ENCODE peak calls at places on chromosomes 7 and 10, in six cellular contexts. One of them, this sample, is unnamed.
A peak's percentile ranks its signal among the peaks of the same experiment; 100 is the strongest.

GRCh38 chr10:67612577-67613537 is 83.1 kb downstream of the CTNNA3 start:
- DNase-seq in MV-4-11: no peak
- DNase-seq in stimulated activated CD4-positive, alpha-beta T cell treated with anti-CD3 and anti-CD28 coated beads, Interleukin-1b, Interleukin-23, amount 100 ng/mL, for 24 hours: peak; percentile 34
- DNase-seq in activated T-cell treated with anti-CD3 and anti-CD28 coated beads, Interleukin-2, amount 50 U/mL, for 72 hours: peak; percentile 72
- DNase-seq in GM12865: peak; percentile 80
- DNase-seq in effector memory CD8-positive, alpha-beta T cell: peak; percentile 45
- DNase-seq in this sample: no peak

GRCh38 chr10:53387546-53387945 is 615.0 kb upstream of the MBL2 start:
- DNase-seq in MV-4-11: no peak
- DNase-seq in stimulated activated CD4-positive, alpha-beta T cell treated with anti-CD3 and anti-CD28 coated beads, Interleukin-1b, Interleukin-23, amount 100 ng/mL, for 24 hours: no peak
- DNase-seq in activated T-cell treated with anti-CD3 and anti-CD28 coated beads, Interleukin-2, amount 50 U/mL, for 72 hours: no peak
- DNase-seq in GM12865: no peak
- DNase-seq in effector memory CD8-positive, alpha-beta T cell: no peak
- DNase-seq in this sample: no peak

GRCh38 chr7:50793115-50793946 is 10.6 kb upstream of the GRB10 start:
- DNase-seq in MV-4-11: no peak
- DNase-seq in stimulated activated CD4-positive, alpha-beta T cell treated with anti-CD3 and anti-CD28 coated beads, Interleukin-1b, Interleukin-23, amount 100 ng/mL, for 24 hours: no peak
- DNase-seq in activated T-cell treated with anti-CD3 and anti-CD28 coated beads, Interleukin-2, amount 50 U/mL, for 72 hours: peak; percentile 36
- DNase-seq in GM12865: no peak
- DNase-seq in effector memory CD8-positive, alpha-beta T cell: no peak
- DNase-seq in this sample: peak; percentile 84

GRCh38 chr7:74141705-74142104 is 32.5 kb upstream of the EIF4H start:
- DNase-seq in MV-4-11: no peak
- DNase-seq in stimulated activated CD4-positive, alpha-beta T cell treated with anti-CD3 and anti-CD28 coated beads, Interleukin-1b, Interleukin-23, amount 100 ng/mL, for 24 hours: no peak
- DNase-seq in activated T-cell treated with anti-CD3 and anti-CD28 coated beads, Interleukin-2, amount 50 U/mL, for 72 hours: no peak
- DNase-seq in GM12865: peak; percentile 11
- DNase-seq in effector memory CD8-positive, alpha-beta T cell: no peak
- DNase-seq in this sample: no peak

GRCh38 chr10:110317866-110318850 is 13.4 kb upstream of the SMNDC1 start:
- DNase-seq in MV-4-11: no peak
- DNase-seq in stimulated activated CD4-positive, alpha-beta T cell treated with anti-CD3 and anti-CD28 coated beads, Interleukin-1b, Interleukin-23, amount 100 ng/mL, for 24 hours: no peak
- DNase-seq in activated T-cell treated with anti-CD3 and anti-CD28 coated beads, Interleukin-2, amount 50 U/mL, for 72 hours: peak; percentile 21
- DNase-seq in GM12865: peak; percentile 38
- DNase-seq in effector memory CD8-positive, alpha-beta T cell: no peak
- DNase-seq in this sample: no peak

GRCh38 chr10:3755440-3756359 is 29.3 kb downstream of the KLF6 start:
- DNase-seq in MV-4-11: no peak
- DNase-seq in stimulated activated CD4-positive, alpha-beta T cell treated with anti-CD3 and anti-CD28 coated beads, Interleukin-1b, Interleukin-23, amount 100 ng/mL, for 24 hours: no peak
- DNase-seq in activated T-cell treated with anti-CD3 and anti-CD28 coated beads, Interleukin-2, amount 50 U/mL, for 72 hours: no peak
- DNase-seq in GM12865: no peak
- DNase-seq in effector memory CD8-positive, alpha-beta T cell: no peak
- DNase-seq in this sample: peak; percentile 57

GRCh38 chr10:101803511-101803910 is 14.7 kb downstream of the OGA start:
- DNase-seq in MV-4-11: no peak
- DNase-seq in stimulated activated CD4-positive, alpha-beta T cell treated with anti-CD3 and anti-CD28 coated beads, Interleukin-1b, Interleukin-23, amount 100 ng/mL, for 24 hours: no peak
- DNase-seq in activated T-cell treated with anti-CD3 and anti-CD28 coated beads, Interleukin-2, amount 50 U/mL, for 72 hours: no peak
- DNase-seq in GM12865: no peak
- DNase-seq in effector memory CD8-positive, alpha-beta T cell: no peak
- DNase-seq in this sample: no peak

GRCh38 chr7:30308392-30308791 is 24.0 kb downstream of the ZNRF2 start:
- DNase-seq in MV-4-11: no peak
- DNase-seq in stimulated activated CD4-positive, alpha-beta T cell treated with anti-CD3 and anti-CD28 coated beads, Interleukin-1b, Interleukin-23, amount 100 ng/mL, for 24 hours: no peak
- DNase-seq in activated T-cell treated with anti-CD3 and anti-CD28 coated beads, Interleukin-2, amount 50 U/mL, for 72 hours: no peak
- DNase-seq in GM12865: peak; percentile 26
- DNase-seq in effector memory CD8-positive, alpha-beta T cell: no peak
- DNase-seq in this sample: no peak

GRCh38 chr7:73885975-73886798 is 25.2 kb downstream of the TMEM270 start:
- DNase-seq in MV-4-11: peak; percentile 16
- DNase-seq in stimulated activated CD4-positive, alpha-beta T cell treated with anti-CD3 and anti-CD28 coated beads, Interleukin-1b, Interleukin-23, amount 100 ng/mL, for 24 hours: no peak
- DNase-seq in activated T-cell treated with anti-CD3 and anti-CD28 coated beads, Interleukin-2, amount 50 U/mL, for 72 hours: no peak
- DNase-seq in GM12865: no peak
- DNase-seq in effector memory CD8-positive, alpha-beta T cell: no peak
- DNase-seq in this sample: peak; percentile 78

GRCh38 chr10:114683593-114683992 is 25.5 kb upstream of the ABLIM1 start:
- DNase-seq in MV-4-11: no peak
- DNase-seq in stimulated activated CD4-positive, alpha-beta T cell treated with anti-CD3 and anti-CD28 coated beads, Interleukin-1b, Interleukin-23, amount 100 ng/mL, for 24 hours: no peak
- DNase-seq in activated T-cell treated with anti-CD3 and anti-CD28 coated beads, Interleukin-2, amount 50 U/mL, for 72 hours: no peak
- DNase-seq in GM12865: no peak
- DNase-seq in effector memory CD8-positive, alpha-beta T cell: no peak
- DNase-seq in this sample: no peak

GRCh38 chr7:23955600-23956149 is 245.7 kb downstream of the STK31 start:
- DNase-seq in MV-4-11: no peak
- DNase-seq in stimulated activated CD4-positive, alpha-beta T cell treated with anti-CD3 and anti-CD28 coated beads, Interleukin-1b, Interleukin-23, amount 100 ng/mL, for 24 hours: no peak
- DNase-seq in activated T-cell treated with anti-CD3 and anti-CD28 coated beads, Interleukin-2, amount 50 U/mL, for 72 hours: no peak
- DNase-seq in GM12865: no peak
- DNase-seq in effector memory CD8-positive, alpha-beta T cell: no peak
- DNase-seq in this sample: no peak

GRCh38 chr7:55277916-55278315 is 87.2 kb upstream of the LANCL2 start:
- DNase-seq in MV-4-11: no peak
- DNase-seq in stimulated activated CD4-positive, alpha-beta T cell treated with anti-CD3 and anti-CD28 coated beads, Interleukin-1b, Interleukin-23, amount 100 ng/mL, for 24 hours: no peak
- DNase-seq in activated T-cell treated with anti-CD3 and anti-CD28 coated beads, Interleukin-2, amount 50 U/mL, for 72 hours: no peak
- DNase-seq in GM12865: no peak
- DNase-seq in effector memory CD8-positive, alpha-beta T cell: no peak
- DNase-seq in this sample: no peak

GRCh38 chr7:74043523-74043951 is 15.6 kb downstream of the ELN start:
- DNase-seq in MV-4-11: no peak
- DNase-seq in stimulated activated CD4-positive, alpha-beta T cell treated with anti-CD3 and anti-CD28 coated beads, Interleukin-1b, Interleukin-23, amount 100 ng/mL, for 24 hours: no peak
- DNase-seq in activated T-cell treated with anti-CD3 and anti-CD28 coated beads, Interleukin-2, amount 50 U/mL, for 72 hours: no peak
- DNase-seq in GM12865: no peak
- DNase-seq in effector memory CD8-positive, alpha-beta T cell: no peak
- DNase-seq in this sample: peak; percentile 58

GRCh38 chr7:65251851-65252620 is 121.6 kb upstream of the ZNF92 start:
- DNase-seq in MV-4-11: no peak
- DNase-seq in stimulated activated CD4-positive, alpha-beta T cell treated with anti-CD3 and anti-CD28 coated beads, Interleukin-1b, Interleukin-23, amount 100 ng/mL, for 24 hours: no peak
- DNase-seq in activated T-cell treated with anti-CD3 and anti-CD28 coated beads, Interleukin-2, amount 50 U/mL, for 72 hours: peak; percentile 25
- DNase-seq in GM12865: peak; percentile 64
- DNase-seq in effector memory CD8-positive, alpha-beta T cell: no peak
- DNase-seq in this sample: peak; percentile 55

GRCh38 chr10:92123031-92123450 is 167.8 kb downstream of the CPEB3 start:
- DNase-seq in MV-4-11: no peak
- DNase-seq in stimulated activated CD4-positive, alpha-beta T cell treated with anti-CD3 and anti-CD28 coated beads, Interleukin-1b, Interleukin-23, amount 100 ng/mL, for 24 hours: no peak
- DNase-seq in activated T-cell treated with anti-CD3 and anti-CD28 coated beads, Interleukin-2, amount 50 U/mL, for 72 hours: no peak
- DNase-seq in GM12865: no peak
- DNase-seq in effector memory CD8-positive, alpha-beta T cell: no peak
- DNase-seq in this sample: no peak

GRCh38 chr10:76433161-76434005 is 1002.0 kb downstream of the LRMDA start:
- DNase-seq in MV-4-11: no peak
- DNase-seq in stimulated activated CD4-positive, alpha-beta T cell treated with anti-CD3 and anti-CD28 coated beads, Interleukin-1b, Interleukin-23, amount 100 ng/mL, for 24 hours: no peak
- DNase-seq in activated T-cell treated with anti-CD3 and anti-CD28 coated beads, Interleukin-2, amount 50 U/mL, for 72 hours: no peak
- DNase-seq in GM12865: no peak
- DNase-seq in effector memory CD8-positive, alpha-beta T cell: no peak
- DNase-seq in this sample: no peak

GRCh38 chr10:69051303-69051702 is 36.6 kb upstream of the SRGN start:
- DNase-seq in MV-4-11: peak; percentile 94
- DNase-seq in stimulated activated CD4-positive, alpha-beta T cell treated with anti-CD3 and anti-CD28 coated beads, Interleukin-1b, Interleukin-23, amount 100 ng/mL, for 24 hours: no peak
- DNase-seq in activated T-cell treated with anti-CD3 and anti-CD28 coated beads, Interleukin-2, amount 50 U/mL, for 72 hours: peak; percentile 62
- DNase-seq in GM12865: peak; percentile 85
- DNase-seq in effector memory CD8-positive, alpha-beta T cell: no peak
- DNase-seq in this sample: no peak

GRCh38 chr10:119863951-119864565 is 8.6 kb downstream of the MCMBP start:
- DNase-seq in MV-4-11: peak; percentile 56
- DNase-seq in stimulated activated CD4-positive, alpha-beta T cell treated with anti-CD3 and anti-CD28 coated beads, Interleukin-1b, Interleukin-23, amount 100 ng/mL, for 24 hours: no peak
- DNase-seq in activated T-cell treated with anti-CD3 and anti-CD28 coated beads, Interleukin-2, amount 50 U/mL, for 72 hours: no peak
- DNase-seq in GM12865: peak; percentile 37
- DNase-seq in effector memory CD8-positive, alpha-beta T cell: no peak
- DNase-seq in this sample: no peak

GRCh38 chr10:43202657-43203490 is 64.0 kb downstream of the RASGEF1A start:
- DNase-seq in MV-4-11: no peak
- DNase-seq in stimulated activated CD4-positive, alpha-beta T cell treated with anti-CD3 and anti-CD28 coated beads, Interleukin-1b, Interleukin-23, amount 100 ng/mL, for 24 hours: no peak
- DNase-seq in activated T-cell treated with anti-CD3 and anti-CD28 coated beads, Interleukin-2, amount 50 U/mL, for 72 hours: peak; percentile 67
- DNase-seq in GM12865: peak; percentile 33
- DNase-seq in effector memory CD8-positive, alpha-beta T cell: no peak
- DNase-seq in this sample: no peak

GRCh38 chr10:11511325-11511724 is 100.1 kb downstream of the USP6NL start:
- DNase-seq in MV-4-11: no peak
- DNase-seq in stimulated activated CD4-positive, alpha-beta T cell treated with anti-CD3 and anti-CD28 coated beads, Interleukin-1b, Interleukin-23, amount 100 ng/mL, for 24 hours: no peak
- DNase-seq in activated T-cell treated with anti-CD3 and anti-CD28 coated beads, Interleukin-2, amount 50 U/mL, for 72 hours: no peak
- DNase-seq in GM12865: no peak
- DNase-seq in effector memory CD8-positive, alpha-beta T cell: no peak
- DNase-seq in this sample: no peak

GRCh38 chr7:94183289-94183749 is 179.2 kb upstream of the BET1 start:
- DNase-seq in MV-4-11: peak; percentile 68
- DNase-seq in stimulated activated CD4-positive, alpha-beta T cell treated with anti-CD3 and anti-CD28 coated beads, Interleukin-1b, Interleukin-23, amount 100 ng/mL, for 24 hours: no peak
- DNase-seq in activated T-cell treated with anti-CD3 and anti-CD28 coated beads, Interleukin-2, amount 50 U/mL, for 72 hours: no peak
- DNase-seq in GM12865: no peak
- DNase-seq in effector memory CD8-positive, alpha-beta T cell: no peak
- DNase-seq in this sample: peak; percentile 87